ENCODE peak calls at places on chromosomes 5 and 9, in six cellular contexts. Z, A, P, U, W and J are unnamed samples.

GRCh38 chr9:7534211-7534935 is 265.2 kb downstream of the DMAC1 start:
- DNase-seq in Z (no peak), A (no peak), P (no peak), U (no peak), W (peak; percentile 2), J (no peak)

GRCh38 chr5:120464627-120465280 is 654 bp downstream of the PRR16 start:
- DNase-seq in Z (peak; percentile 78), A (no peak), P (peak; percentile 75), U (peak; percentile 60), W (peak; percentile 80), J (peak; percentile 56)

GRCh38 chr9:128735373-128735772 is 11.4 kb upstream of the ZDHHC12 start:
- DNase-seq in Z (no peak), A (no peak), P (no peak), U (no peak), W (no peak), J (no peak)

GRCh38 chr9:37382982-37383357 is 39.5 kb upstream of the GRHPR start:
- DNase-seq in Z (no peak), A (no peak), P (no peak), U (no peak), W (no peak), J (no peak)

GRCh38 chr9:118686940-118687339 is 682.3 kb downstream of the BRINP1 start:
- DNase-seq in Z (no peak), A (no peak), P (no peak), U (no peak), W (no peak), J (no peak)

GRCh38 chr9:85420750-85421149 is 321.0 kb downstream of the AGTPBP1 start:
- DNase-seq in Z (no peak), A (no peak), P (no peak), U (no peak), W (no peak), J (peak; percentile 60)

GRCh38 chr5:151811593-151812321 is 40.0 kb downstream of the G3BP1 start:
- DNase-seq in Z (no peak), A (no peak), P (no peak), U (no peak), W (peak; percentile 84), J (no peak)

GRCh38 chr5:177994561-177995190 is 1.4 kb downstream of the PROP1 start:
- DNase-seq in Z (no peak), A (no peak), P (no peak), U (no peak), W (no peak), J (no peak)

GRCh38 chr9:118170032-118170955 is 466.1 kb downstream of the TLR4 start:
- DNase-seq in Z (no peak), A (no peak), P (no peak), U (no peak), W (peak; percentile 69), J (peak; percentile 36)

GRCh38 chr5:10853144-10853543 is 92.1 kb upstream of the DAP start:
- DNase-seq in Z (no peak), A (no peak), P (no peak), U (no peak), W (no peak), J (no peak)

GRCh38 chr5:171535162-171535561 is 115.7 kb downstream of the FGF18 start:
- DNase-seq in Z (no peak), A (no peak), P (no peak), U (no peak), W (no peak), J (no peak)

GRCh38 chr9:94169978-94170377 is 85.7 kb downstream of the PTPDC1 start:
- DNase-seq in Z (no peak), A (no peak), P (no peak), U (no peak), W (no peak), J (no peak)

GRCh38 chr9:71608825-71609452 is 159.4 kb downstream of the CEMIP2 start:
- DNase-seq in Z (no peak), A (no peak), P (no peak), U (no peak), W (no peak), J (no peak)

GRCh38 chr5:97923496-97923895 is 740.4 kb upstream of the RIOK2 start:
- DNase-seq in Z (no peak), A (no peak), P (no peak), U (no peak), W (no peak), J (no peak)

GRCh38 chr9:31103836-31104235 is 1280.6 kb upstream of the ACO1 start:
- DNase-seq in Z (no peak), A (no peak), P (no peak), U (no peak), W (no peak), J (no peak)

GRCh38 chr5:87210743-87211142 is 56.9 kb upstream of the RASA1 start:
- DNase-seq in Z (no peak), A (no peak), P (no peak), U (no peak), W (no peak), J (no peak)

GRCh38 chr5:143550985-143551630 is 147.6 kb upstream of the NR3C1 start:
- DNase-seq in Z (no peak), A (no peak), P (no peak), U (no peak), W (peak; percentile 65), J (no peak)

GRCh38 chr9:72315510-72316287 is 49.3 kb downstream of the ZFAND5 start:
- DNase-seq in Z (peak; percentile 71), A (no peak), P (no peak), U (no peak), W (peak; percentile 74), J (peak; percentile 25)

GRCh38 chr5:143014017-143014651 is 244.0 kb downstream of the ARHGAP26 start:
- DNase-seq in Z (no peak), A (no peak), P (peak; percentile 75), U (peak; percentile 39), W (peak; percentile 38), J (peak; percentile 59)

GRCh38 chr5:54836959-54837534 is 148.3 kb downstream of the ESM1 start:
- DNase-seq in Z (no peak), A (no peak), P (no peak), U (no peak), W (peak; percentile 31), J (no peak)

GRCh38 chr9:137454506-137455360 is 4.4 kb downstream of the NSMF start:
- DNase-seq in Z (peak; percentile 74), A (no peak), P (peak; percentile 84), U (no peak), W (peak; percentile 55), J (peak; percentile 87)
- H3K4me3 ChIP-seq in Z (peak overlapping the region; percentile 32), A (peak overlapping the region; percentile 59), P (peak overlapping the region; percentile 47), U (peak overlapping the region; percentile 54), W (peak overlapping the region; percentile 63), J (peak overlapping the region; percentile 44)

DNA sequence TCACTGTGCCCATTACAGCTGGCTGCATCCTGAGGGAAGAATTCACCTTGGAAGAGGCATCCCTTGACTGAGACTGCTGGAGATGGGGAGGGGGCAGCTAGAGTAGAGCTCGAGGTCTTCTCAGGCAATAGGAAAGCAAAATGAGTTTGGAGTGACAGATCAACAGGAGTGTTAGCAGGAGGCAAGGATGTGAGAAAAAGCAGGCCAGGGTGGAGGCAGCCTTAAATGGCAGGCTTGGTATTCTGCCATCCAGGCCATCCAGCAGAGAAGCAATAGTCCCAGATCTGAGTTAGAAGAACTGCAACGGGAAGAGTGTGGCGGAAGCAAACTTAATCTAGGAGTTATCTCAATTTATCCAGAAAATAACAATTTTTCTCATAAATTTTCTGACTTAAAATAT is 6.1 kb downstream of the ADAMTS12 start:
- DNase-seq in Z (no peak), A (no peak), P (no peak), U (no peak), W (no peak), J (no peak)
- H3K4me3 ChIP-seq in Z (peak overlapping the region; percentile 9), A (no peak overlapping the region), P (no peak overlapping the region), U (no peak overlapping the region), W (no peak overlapping the region), J (no peak overlapping the region)

GRCh38 chr5:34929150-34929719 is at the start of gene DNAJC21:
- DNase-seq in Z (peak; percentile 99), A (peak; percentile 87), P (peak; percentile 100), U (peak; percentile 99), W (peak; percentile 99), J (peak; percentile 98)

GRCh38 chr5:34932947-34933346 is 3.6 kb downstream of the DNAJC21 start:
- DNase-seq in Z (no peak), A (no peak), P (no peak), U (no peak), W (no peak), J (no peak)

GRCh38 chr5:34929720-34930526 is 564 bp downstream of the DNAJC21 start:
- DNase-seq in Z (peak; percentile 94), A (peak; percentile 41), P (peak; percentile 97), U (peak; percentile 88), W (peak; percentile 90), J (peak; percentile 86)

GRCh38 chr5:34930527-34930844 is 1.1 kb downstream of the DNAJC21 start:
- DNase-seq in Z (no peak), A (no peak), P (no peak), U (no peak), W (peak; percentile 61), J (no peak)

DNA sequence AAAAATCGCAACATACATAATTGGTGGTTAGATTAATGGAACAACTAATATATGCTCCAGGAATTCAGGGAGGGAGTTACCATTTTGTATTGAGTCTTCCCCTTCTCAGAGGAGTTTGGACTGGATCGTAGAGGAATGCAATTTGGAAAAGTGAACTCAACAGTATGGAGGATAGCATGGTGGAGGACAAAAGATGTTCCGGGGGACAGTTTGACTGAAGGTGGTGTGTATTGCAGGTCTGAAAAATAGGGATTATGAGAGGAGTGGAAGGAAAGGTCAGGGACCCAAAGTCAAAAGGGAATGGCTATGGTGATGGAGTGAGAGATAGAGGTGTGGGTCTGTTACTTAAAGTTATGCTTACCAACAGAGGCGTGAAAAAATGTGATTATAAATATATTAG is 1.5 kb downstream of the DNAJC21 start:
- DNase-seq in Z (no peak), A (no peak), P (no peak), U (no peak), W (no peak), J (no peak)
- H3K4me3 ChIP-seq in Z (peak overlapping the region; percentile 98), A (peak overlapping the region; percentile 82), P (peak overlapping the region; percentile 85), U (peak overlapping the region; percentile 94), W (peak overlapping the region; percentile 96), J (peak overlapping the region; percentile 96)

GRCh38 chr9:124776952-124777645 is at the start of gene OLFML2A:
- DNase-seq in Z (peak; percentile 63), A (no peak), P (peak; percentile 84), U (peak; percentile 47), W (peak; percentile 50), J (peak; percentile 91)

GRCh38 chr9:124780060-124780756 is 3.3 kb downstream of the OLFML2A start:
- DNase-seq in Z (peak; percentile 69), A (no peak), P (peak; percentile 68), U (peak; percentile 48), W (peak; percentile 30), J (peak; percentile 55)

GRCh38 chr9:124780757-124781151 is 3.8 kb downstream of the OLFML2A start:
- DNase-seq in Z (peak; percentile 35), A (no peak), P (peak; percentile 56), U (no peak), W (no peak), J (no peak)

GRCh38 chr9:124778575-124779367 is 1.8 kb downstream of the OLFML2A start:
- DNase-seq in Z (peak; percentile 33), A (no peak), P (peak; percentile 24), U (no peak), W (peak; percentile 43), J (no peak)

GRCh38 chr9:124779368-124780059 is 2.6 kb downstream of the OLFML2A start:
- DNase-seq in Z (peak; percentile 59), A (no peak), P (peak; percentile 41), U (no peak), W (peak; percentile 80), J (peak; percentile 89)
- H3K4me3 ChIP-seq in Z (no peak overlapping the region), A (no peak overlapping the region), P (peak overlapping the region; percentile 51), U (no peak overlapping the region), W (peak overlapping the region; percentile 8), J (no peak overlapping the region)